ENCODE peak calls at places on chromosomes 7 and 10, in six cellular contexts. U is HCT116, N is HepG2, C is SK-N-SH, E is K562, W is GM12878. S is an unnamed sample.
A peak's percentile ranks its signal among the peaks of the same experiment; 100 is the strongest.

GRCh38 chr10:21675157-21675796 is 141.2 kb downstream of the MLLT10 start:
- DNase-seq in U (peak; percentile 37), N (peak; percentile 64), C (peak; percentile 39), E (peak; percentile 43), W (no peak), S (peak; percentile 44)

GRCh38 chr10:62744136-62744535 is 60.4 kb upstream of the ADO start:
- DNase-seq in U (no peak), N (no peak), C (no peak), E (no peak), W (no peak), S (no peak)

GRCh38 chr10:124665980-124666379 is 78.2 kb downstream of the FAM53B start:
- DNase-seq in U (no peak), N (no peak), C (no peak), E (no peak), W (no peak), S (no peak)

GRCh38 chr10:58807631-58808024 is 295.0 kb downstream of the BICC1 start:
- DNase-seq in U (no peak), N (peak; percentile 73), C (no peak), E (no peak), W (no peak), S (no peak)

GRCh38 chr10:130497056-130498010 is 361.1 kb downstream of the GLRX3 start:
- DNase-seq in U (no peak), N (no peak), C (no peak), E (no peak), W (no peak), S (no peak)

GRCh38 chr10:15624405-15625191 is 95.1 kb downstream of the ITGA8 start:
- DNase-seq in U (no peak), N (no peak), C (no peak), E (no peak), W (no peak), S (no peak)

GRCh38 chr10:107553470-107553869 is 389.0 kb upstream of the SORCS1 start:
- DNase-seq in U (no peak), N (no peak), C (no peak), E (no peak), W (peak; percentile 37), S (no peak)

GRCh38 chr10:125982256-125982948 is 86.0 kb downstream of the FANK1 start:
- DNase-seq in U (peak; percentile 64), N (peak; percentile 41), C (peak; percentile 78), E (no peak), W (peak; percentile 35), S (peak; percentile 11)

GRCh38 chr10:118106426-118106825 is 59.7 kb upstream of the RAB11FIP2 start:
- DNase-seq in U (peak; percentile 8), N (peak; percentile 20), C (no peak), E (peak; percentile 7), W (no peak), S (no peak)

GRCh38 chr7:64775289-64775688 is 18.9 kb upstream of the ZNF138 start:
- DNase-seq in U (no peak), N (no peak), C (no peak), E (no peak), W (no peak), S (no peak)
- TF ChIP-seq JUND in U (no peak), N (no peak), C (no peak), E (peak; percentile 73), W (no peak), S (no peak)

GRCh38 chr7:101772508-101773306 is 44.7 kb upstream of the CUX1 start:
- DNase-seq in U (no peak), N (no peak), C (no peak), E (no peak), W (no peak), S (no peak)
- TF ChIP-seq JUND in U (no peak), N (no peak), C (no peak), E (no peak), W (no peak), S (no peak)

DNA sequence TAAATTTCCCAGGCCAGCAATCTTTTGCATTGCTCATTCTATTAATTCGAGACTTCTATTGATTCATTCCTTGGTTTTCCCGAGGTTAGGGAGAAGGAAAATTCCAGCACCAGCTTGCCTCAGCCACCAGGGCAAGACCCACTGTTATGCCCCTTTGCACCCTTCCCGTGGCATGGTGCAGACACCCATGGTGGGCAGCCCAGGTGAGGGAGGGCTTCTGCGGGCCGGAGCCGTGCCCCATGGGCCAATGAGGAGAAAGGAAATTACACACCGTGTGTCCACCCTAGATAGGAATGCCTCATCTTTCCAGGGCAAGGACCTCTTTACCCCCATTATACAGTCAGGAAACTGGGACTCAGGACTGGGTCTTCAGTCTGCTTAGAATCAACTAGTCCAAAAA is 4.5 kb upstream of the GRID1 start:
- DNase-seq in U (no peak), N (no peak), C (no peak), E (no peak), W (no peak), S (no peak)
- TF ChIP-seq JUND in U (no peak), N (no peak), C (no peak), E (no peak), W (no peak), S (no peak)

DNA sequence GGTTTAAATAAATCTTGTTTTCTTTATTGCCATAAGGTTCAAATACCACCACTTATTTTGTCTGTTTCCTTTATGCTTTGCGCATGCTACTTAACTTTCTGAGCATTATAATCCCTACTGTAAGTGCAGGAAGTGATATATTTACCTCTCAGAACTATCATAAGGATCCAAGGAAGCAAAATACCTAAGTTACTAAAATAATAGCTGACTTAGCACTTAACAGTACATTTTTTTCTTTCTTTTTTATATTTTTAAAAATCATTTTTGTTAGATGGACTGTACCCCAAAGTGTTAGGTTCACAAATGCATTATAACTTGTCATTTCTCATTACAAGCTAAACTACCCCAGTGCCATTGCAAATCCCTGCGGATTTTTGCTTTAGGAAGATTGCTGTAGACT is 663.8 kb downstream of the SUGCT start:
- DNase-seq in U (no peak), N (no peak), C (no peak), E (no peak), W (no peak), S (no peak)
- TF ChIP-seq JUND in U (no peak), N (no peak), C (no peak), E (no peak), W (no peak), S (no peak)

GRCh38 chr7:13257661-13258060 is 570.2 kb downstream of the ARL4A start:
- DNase-seq in U (no peak), N (no peak), C (no peak), E (no peak), W (no peak), S (no peak)
- TF ChIP-seq JUND in U (no peak), N (no peak), C (no peak), E (no peak), W (no peak), S (no peak)